ENCODE peak calls at places on chromosomes 1 and 21, in five cellular contexts. Z is brain microvascular endothelial cell, H is GM12864, M is PC-9, J is OCI-LY7. N is an unnamed sample.

GRCh38 chr1:7366286-7366954 is 404.7 kb upstream of the VAMP3 start:
- DNase-seq in Z (no peak), H (no peak), M (no peak), J (no peak), N (peak; percentile 49)

GRCh38 chr1:32496127-32496526 is 31.3 kb downstream of the ZBTB8B start:
- DNase-seq in Z (peak; percentile 62), H (no peak), M (no peak), J (no peak), N (no peak)

GRCh38 chr1:214296860-214297699 is 16.1 kb downstream of the SMYD2 start:
- DNase-seq in Z (peak; percentile 81), H (no peak), M (peak; percentile 45), J (no peak), N (peak; percentile 53)

GRCh38 chr1:205591522-205592351 is 40.1 kb downstream of the ELK4 start:
- DNase-seq in Z (peak; percentile 74), H (no peak), M (peak; percentile 86), J (peak; percentile 88), N (peak; percentile 47)

GRCh38 chr21:35779690-35780570 is 280.4 kb downstream of the SETD4 start:
- DNase-seq in Z (peak; percentile 80), H (no peak), M (no peak), J (no peak), N (peak; percentile 33)

GRCh38 chr1:29488086-29488793 is 251.9 kb downstream of the PTPRU start:
- DNase-seq in Z (no peak), H (no peak), M (no peak), J (no peak), N (no peak)

GRCh38 chr1:15180945-15181523 is 27.5 kb downstream of the TMEM51 start:
- DNase-seq in Z (no peak), H (no peak), M (no peak), J (no peak), N (no peak)

GRCh38 chr1:170680428-170680827 is 16.5 kb downstream of the PRRX1 start:
- DNase-seq in Z (peak; percentile 37), H (no peak), M (no peak), J (no peak), N (peak; percentile 76)

GRCh38 chr1:18716785-18717678 is 86.4 kb downstream of the PAX7 start:
- DNase-seq in Z (no peak), H (no peak), M (no peak), J (no peak), N (no peak)

GRCh38 chr1:109391626-109392025 is 6.1 kb downstream of the SORT1 start:
- DNase-seq in Z (no peak), H (peak; percentile 59), M (no peak), J (peak; percentile 74), N (no peak)

GRCh38 chr1:109393602-109394233 is 4.0 kb downstream of the SORT1 start:
- DNase-seq in Z (no peak), H (no peak), M (no peak), J (no peak), N (no peak)

GRCh38 chr1:109391161-109391556 is 6.6 kb downstream of the SORT1 start:
- DNase-seq in Z (no peak), H (no peak), M (no peak), J (no peak), N (no peak)

GRCh38 chr1:109392788-109393580 is 4.7 kb downstream of the SORT1 start:
- DNase-seq in Z (peak; percentile 65), H (no peak), M (no peak), J (no peak), N (peak; percentile 34)

DNA sequence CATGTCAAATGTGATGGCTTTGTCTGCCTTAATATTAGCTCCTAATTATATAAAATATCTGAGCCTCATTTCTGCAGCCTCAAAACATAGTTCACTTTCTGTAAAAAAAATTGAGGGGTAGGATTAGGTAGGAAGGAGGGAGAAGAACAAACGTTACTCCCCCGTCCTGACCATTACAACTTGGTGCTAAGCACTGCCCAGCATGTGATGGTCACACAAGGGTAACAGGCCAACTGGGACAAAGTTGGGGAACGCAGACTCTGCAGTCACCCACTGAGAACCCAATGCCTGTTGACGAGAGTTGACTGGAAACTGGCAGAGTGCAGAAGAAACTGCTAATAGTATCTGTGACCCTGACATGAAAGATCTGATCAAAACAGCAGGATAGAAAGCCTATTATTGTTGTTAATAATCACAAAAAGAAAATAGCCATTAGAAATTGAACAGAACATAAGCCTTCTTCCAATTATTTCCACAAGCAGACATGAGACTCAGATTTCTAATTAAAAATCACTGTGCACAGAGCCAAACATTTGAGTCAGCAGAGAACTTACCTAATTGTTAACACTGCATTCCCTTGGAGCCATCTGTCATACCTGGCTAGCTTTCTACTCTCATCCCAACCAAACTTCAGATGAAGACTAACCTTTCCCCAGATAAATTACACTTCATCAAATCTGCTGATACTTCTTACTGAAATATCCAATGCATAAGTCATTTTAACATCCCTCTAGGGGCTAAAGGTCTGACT is 5.5 kb downstream of the SORT1 start:
- DNase-seq in Z (no peak), H (no peak), M (no peak), J (no peak), N (no peak)
- H3K4me3 ChIP-seq in Z (peak overlapping the region; percentile 35), H (no peak overlapping the region), M (no peak overlapping the region), J (peak overlapping the region; percentile 62), N (peak overlapping the region; percentile 12)

GRCh38 chr1:115090547-115090946 is 1.2 kb upstream of the TSPAN2 start:
- DNase-seq in Z (peak; percentile 56), H (no peak), M (no peak), J (no peak), N (no peak)

GRCh38 chr1:115088115-115088794 is 1.0 kb downstream of the TSPAN2 start:
- DNase-seq in Z (no peak), H (no peak), M (no peak), J (no peak), N (no peak)

GRCh38 chr1:115090956-115091355 is 1.7 kb upstream of the TSPAN2 start:
- DNase-seq in Z (no peak), H (no peak), M (no peak), J (no peak), N (no peak)

GRCh38 chr1:115088871-115089442 is 346 bp downstream of the TSPAN2 start:
- DNase-seq in Z (no peak), H (no peak), M (no peak), J (no peak), N (no peak)

DNA sequence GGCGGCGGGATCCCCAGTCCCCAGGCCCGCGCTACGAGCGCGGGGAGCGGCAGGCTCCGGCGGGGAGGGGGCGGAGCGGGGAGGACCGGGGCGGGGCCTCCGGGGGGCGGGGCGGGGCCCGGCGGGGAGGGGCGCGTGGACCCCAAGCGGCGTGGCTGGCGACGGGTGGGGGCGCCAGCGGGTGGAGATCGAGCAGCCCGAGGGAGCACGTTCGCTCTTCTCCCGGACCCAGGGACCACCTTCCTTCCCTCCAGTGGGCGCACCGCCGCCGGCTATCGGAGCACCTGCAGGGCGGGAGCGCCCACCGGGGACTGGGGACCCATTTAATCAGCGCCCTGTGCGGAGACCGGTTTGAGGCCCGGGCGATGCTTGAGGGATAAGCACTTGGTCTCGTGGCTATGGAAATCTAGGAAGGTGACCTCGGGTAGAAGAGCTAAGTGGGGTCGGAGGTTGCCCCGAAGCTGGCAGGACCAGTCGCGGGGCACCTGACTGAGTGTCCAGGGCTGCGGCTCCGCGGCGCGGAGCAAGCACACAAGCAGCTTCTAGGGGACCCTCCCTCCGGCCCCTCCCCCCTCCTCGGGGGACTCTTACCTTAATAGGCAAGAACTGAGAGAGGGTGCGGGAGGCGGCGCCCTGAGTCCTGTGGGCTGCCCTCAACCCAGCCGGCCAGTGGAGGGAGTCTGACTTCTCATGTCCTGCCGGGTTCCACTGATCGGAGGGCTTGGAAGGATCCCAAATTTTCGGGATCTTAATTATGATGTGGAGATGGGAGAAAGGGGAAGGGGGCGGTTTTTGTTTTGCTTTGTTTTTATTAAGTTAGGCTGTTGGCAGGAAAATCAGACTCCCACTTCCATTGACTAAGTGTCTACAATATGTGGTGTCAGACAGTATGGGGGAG is at the start of gene TSPAN2:
- DNase-seq in Z (peak; percentile 28), H (no peak), M (peak; percentile 78), J (peak; percentile 26), N (no peak)
- TF ChIP-seq CTCF in Z (peak; percentile 43), H (no peak), M (peak; percentile 68), J (no peak), N (peak; percentile 46)

DNA sequence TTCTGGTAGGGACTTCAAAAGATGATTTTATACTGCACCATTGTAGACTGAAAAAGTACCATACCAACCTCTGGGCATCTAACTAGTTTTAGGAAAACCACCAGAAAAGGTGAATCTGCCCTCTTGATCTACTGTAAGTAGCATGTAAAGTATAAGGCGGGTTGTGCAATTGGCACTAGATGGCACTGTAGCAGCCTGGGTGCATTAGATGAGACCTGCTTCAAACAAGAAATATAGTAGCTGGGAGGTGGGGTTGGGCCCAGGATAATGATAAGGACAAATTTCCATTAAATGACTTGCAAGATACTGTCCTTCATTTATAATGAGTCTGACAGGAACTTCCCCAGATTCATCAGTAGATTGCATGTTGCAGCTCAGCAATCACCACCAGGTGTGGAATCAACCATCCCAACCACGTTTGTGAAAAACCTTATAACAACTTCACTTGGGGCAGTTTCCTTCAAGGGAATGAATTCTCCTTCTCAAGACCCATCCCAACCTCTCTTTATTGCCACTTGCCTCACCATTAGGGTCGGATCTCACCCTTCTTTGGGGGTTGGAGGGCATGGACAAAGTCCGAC is 37.3 kb upstream of the IL10 start:
- DNase-seq in Z (peak; percentile 33), H (no peak), M (peak; percentile 4), J (peak; percentile 51), N (no peak)
- H3K4me3 ChIP-seq in Z (no peak overlapping the region), H (no peak overlapping the region), M (no peak overlapping the region), J (no peak overlapping the region), N (no peak overlapping the region)

GRCh38 chr21:44643911-44644310 is 2.3 kb upstream of the KRTAP10-11 start:
- DNase-seq in Z (no peak), H (no peak), M (no peak), J (no peak), N (no peak)
- TF ChIP-seq CTCF in Z (no peak), H (no peak), M (no peak), J (no peak), N (no peak)

DNA sequence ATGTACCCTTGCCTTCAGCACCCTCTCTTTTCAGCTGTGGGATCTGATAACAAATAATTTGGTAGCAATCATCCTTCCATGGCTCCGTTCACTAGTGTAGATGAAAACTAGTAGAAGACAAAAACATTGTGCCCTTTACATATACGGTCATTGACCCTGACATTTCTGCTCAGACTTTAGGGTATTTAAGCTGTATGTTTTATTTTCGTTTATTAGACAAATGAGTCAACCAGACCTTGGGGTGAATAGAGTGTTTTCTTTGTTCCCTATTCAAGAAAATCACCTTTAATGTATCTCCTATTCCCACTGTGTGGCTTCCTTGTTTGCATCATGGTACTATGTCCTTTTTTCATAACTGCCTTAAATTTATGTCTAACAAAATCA is 187.3 kb downstream of the VAV3 start:
- DNase-seq in Z (no peak), H (no peak), M (no peak), J (no peak), N (no peak)
- H3K4me3 ChIP-seq in Z (no peak overlapping the region), H (no peak overlapping the region), M (no peak overlapping the region), J (peak overlapping the region; percentile 30), N (no peak overlapping the region)

GRCh38 chr1:232952514-232953175 is 2.2 kb downstream of the NTPCR start:
- DNase-seq in Z (peak; percentile 23), H (no peak), M (peak; percentile 23), J (peak; percentile 73), N (no peak)

GRCh38 chr1:232951605-232952004 is 1.2 kb downstream of the NTPCR start:
- DNase-seq in Z (no peak), H (no peak), M (no peak), J (no peak), N (no peak)

GRCh38 chr1:232950919-232951579 is 638 bp downstream of the NTPCR start:
- DNase-seq in Z (peak; percentile 9), H (no peak), M (peak; percentile 6), J (peak; percentile 33), N (no peak)

GRCh38 chr1:232949636-232950196 is 695 bp upstream of the NTPCR start:
- DNase-seq in Z (no peak), H (no peak), M (no peak), J (peak; percentile 7), N (no peak)

GRCh38 chr1:232950197-232950918 is at the start of gene NTPCR:
- DNase-seq in Z (peak; percentile 86), H (peak; percentile 78), M (peak; percentile 93), J (peak; percentile 95), N (peak; percentile 83)
- TF ChIP-seq CTCF in Z (peak; percentile 2), H (no peak), M (no peak), J (no peak), N (no peak)

N was measured in astrocyte of the cerebellum.